ENCODE peak calls at places on chromosome 6, in seven cellular contexts. One of them, this sample, is unnamed.

GRCh38 chr6:130995783-130996447 is 67.1 kb downstream of the EPB41L2 start:
- DNase-seq in heart left ventricle: no peak
- DNase-seq in cardiac muscle cell: no peak
- DNase-seq in brain microvascular endothelial cell: no peak
- DNase-seq in astrocyte: no peak
- DNase-seq in ascending aorta: no peak
- DNase-seq in coronary artery: no peak
- DNase-seq in this sample: no peak

GRCh38 chr6:72421387-72421786 is 200.5 kb upstream of the KCNQ5 start:
- DNase-seq in brain microvascular endothelial cell: no peak
- DNase-seq in heart left ventricle: no peak
- DNase-seq in cardiac muscle cell: no peak
- DNase-seq in coronary artery: no peak
- DNase-seq in ascending aorta: no peak
- DNase-seq in astrocyte: no peak
- DNase-seq in this sample: no peak

GRCh38 chr6:47360388-47360787 is 50.7 kb upstream of the TNFRSF21 start:
- DNase-seq in astrocyte: no peak
- DNase-seq in coronary artery: no peak
- DNase-seq in heart left ventricle: no peak
- DNase-seq in cardiac muscle cell: no peak
- DNase-seq in ascending aorta: no peak
- DNase-seq in brain microvascular endothelial cell: no peak
- DNase-seq in this sample: no peak

GRCh38 chr6:144820270-144820669 is 535.1 kb downstream of the UTRN start:
- DNase-seq in ascending aorta: no peak
- DNase-seq in heart left ventricle: no peak
- DNase-seq in astrocyte: peak
- DNase-seq in coronary artery: no peak
- DNase-seq in brain microvascular endothelial cell: no peak
- DNase-seq in cardiac muscle cell: no peak
- DNase-seq in this sample: no peak

GRCh38 chr6:139091859-139092258 is 43.0 kb upstream of the HECA start:
- DNase-seq in cardiac muscle cell: no peak
- DNase-seq in coronary artery: no peak
- DNase-seq in heart left ventricle: no peak
- DNase-seq in ascending aorta: no peak
- DNase-seq in astrocyte: no peak
- DNase-seq in brain microvascular endothelial cell: no peak
- DNase-seq in this sample: no peak

GRCh38 chr6:137846772-137847313 is 20.2 kb upstream of the TNFAIP3 start:
- DNase-seq in astrocyte: no peak
- DNase-seq in ascending aorta: peak
- DNase-seq in coronary artery: no peak
- DNase-seq in brain microvascular endothelial cell: no peak
- DNase-seq in heart left ventricle: peak
- DNase-seq in cardiac muscle cell: no peak
- DNase-seq in this sample: no peak

GRCh38 chr6:131979515-131980337 is 28.6 kb upstream of the CCN2 start:
- DNase-seq in coronary artery: no peak
- DNase-seq in astrocyte: peak
- DNase-seq in cardiac muscle cell: no peak
- DNase-seq in heart left ventricle: no peak
- DNase-seq in brain microvascular endothelial cell: peak
- DNase-seq in ascending aorta: no peak
- DNase-seq in this sample: no peak

GRCh38 chr6:31419842-31420241 is 16.4 kb downstream of the MICA start:
- DNase-seq in heart left ventricle: no peak
- DNase-seq in astrocyte: no peak
- DNase-seq in cardiac muscle cell: no peak
- DNase-seq in brain microvascular endothelial cell: peak
- DNase-seq in coronary artery: no peak
- DNase-seq in ascending aorta: no peak
- DNase-seq in this sample: no peak

GRCh38 chr6:124670801-124671200 is 291.4 kb upstream of the RNF217 start:
- DNase-seq in heart left ventricle: no peak
- DNase-seq in brain microvascular endothelial cell: no peak
- DNase-seq in cardiac muscle cell: no peak
- DNase-seq in coronary artery: no peak
- DNase-seq in ascending aorta: no peak
- DNase-seq in astrocyte: no peak
- DNase-seq in this sample: no peak

GRCh38 chr6:25789475-25789874 is 34.9 kb downstream of the SLC17A4 start:
- DNase-seq in astrocyte: no peak
- DNase-seq in brain microvascular endothelial cell: no peak
- DNase-seq in ascending aorta: no peak
- DNase-seq in heart left ventricle: no peak
- DNase-seq in cardiac muscle cell: no peak
- DNase-seq in coronary artery: no peak
- DNase-seq in this sample: no peak

GRCh38 chr6:130923350-130923749 is 96.1 kb downstream of the SMLR1 start:
- DNase-seq in coronary artery: no peak
- DNase-seq in cardiac muscle cell: no peak
- DNase-seq in brain microvascular endothelial cell: no peak
- DNase-seq in ascending aorta: no peak
- DNase-seq in heart left ventricle: no peak
- DNase-seq in astrocyte: no peak
- DNase-seq in this sample: no peak

GRCh38 chr6:7535498-7535897 is 6.0 kb upstream of the DSP start:
- DNase-seq in cardiac muscle cell: no peak
- DNase-seq in coronary artery: no peak
- DNase-seq in ascending aorta: no peak
- DNase-seq in astrocyte: peak
- DNase-seq in heart left ventricle: no peak
- DNase-seq in brain microvascular endothelial cell: peak
- DNase-seq in this sample: no peak

GRCh38 chr6:28383235-28384142 is 16.1 kb downstream of the ZSCAN12 start:
- DNase-seq in ascending aorta: peak
- DNase-seq in heart left ventricle: peak
- DNase-seq in brain microvascular endothelial cell: peak
- DNase-seq in cardiac muscle cell: peak
- DNase-seq in coronary artery: peak
- DNase-seq in astrocyte: peak
- DNase-seq in this sample: peak

GRCh38 chr6:1770435-1770843 is 160.7 kb downstream of the FOXC1 start:
- DNase-seq in brain microvascular endothelial cell: peak
- DNase-seq in astrocyte: peak
- DNase-seq in coronary artery: no peak
- DNase-seq in cardiac muscle cell: no peak
- DNase-seq in ascending aorta: no peak
- DNase-seq in heart left ventricle: no peak
- DNase-seq in this sample: no peak

GRCh38 chr6:49733680-49734079 is 10.5 kb downstream of the CRISP3 start:
- DNase-seq in brain microvascular endothelial cell: no peak
- DNase-seq in coronary artery: no peak
- DNase-seq in ascending aorta: no peak
- DNase-seq in heart left ventricle: no peak
- DNase-seq in astrocyte: no peak
- DNase-seq in cardiac muscle cell: no peak
- DNase-seq in this sample: no peak

GRCh38 chr6:106145741-106146227 is 59.6 kb downstream of the PRDM1 start:
- DNase-seq in heart left ventricle: no peak
- DNase-seq in brain microvascular endothelial cell: peak
- DNase-seq in ascending aorta: no peak
- DNase-seq in cardiac muscle cell: no peak
- DNase-seq in coronary artery: no peak
- DNase-seq in astrocyte: peak
- DNase-seq in this sample: peak

GRCh38 chr6:39905640-39905975 is 28.7 kb downstream of the MOCS1 start:
- DNase-seq in astrocyte: no peak
- DNase-seq in brain microvascular endothelial cell: no peak
- DNase-seq in coronary artery: no peak
- DNase-seq in heart left ventricle: no peak
- DNase-seq in ascending aorta: no peak
- DNase-seq in cardiac muscle cell: no peak
- DNase-seq in this sample: no peak

GRCh38 chr6:42370323-42370985 is 81.3 kb downstream of the TRERF1 start:
- DNase-seq in cardiac muscle cell: no peak
- DNase-seq in brain microvascular endothelial cell: no peak
- DNase-seq in astrocyte: no peak
- DNase-seq in ascending aorta: no peak
- DNase-seq in heart left ventricle: no peak
- DNase-seq in coronary artery: no peak
- DNase-seq in this sample: no peak

GRCh38 chr6:127641905-127642304 is 64.9 kb downstream of the C6orf58 start:
- DNase-seq in heart left ventricle: no peak
- DNase-seq in cardiac muscle cell: peak
- DNase-seq in brain microvascular endothelial cell: peak
- DNase-seq in astrocyte: peak
- DNase-seq in ascending aorta: no peak
- DNase-seq in coronary artery: no peak
- DNase-seq in this sample: peak

GRCh38 chr6:10954590-10955010 is 67.7 kb downstream of the SYCP2L start:
- DNase-seq in brain microvascular endothelial cell: peak
- DNase-seq in heart left ventricle: peak
- DNase-seq in coronary artery: no peak
- DNase-seq in astrocyte: peak
- DNase-seq in ascending aorta: no peak
- DNase-seq in cardiac muscle cell: peak
- DNase-seq in this sample: peak

DNA sequence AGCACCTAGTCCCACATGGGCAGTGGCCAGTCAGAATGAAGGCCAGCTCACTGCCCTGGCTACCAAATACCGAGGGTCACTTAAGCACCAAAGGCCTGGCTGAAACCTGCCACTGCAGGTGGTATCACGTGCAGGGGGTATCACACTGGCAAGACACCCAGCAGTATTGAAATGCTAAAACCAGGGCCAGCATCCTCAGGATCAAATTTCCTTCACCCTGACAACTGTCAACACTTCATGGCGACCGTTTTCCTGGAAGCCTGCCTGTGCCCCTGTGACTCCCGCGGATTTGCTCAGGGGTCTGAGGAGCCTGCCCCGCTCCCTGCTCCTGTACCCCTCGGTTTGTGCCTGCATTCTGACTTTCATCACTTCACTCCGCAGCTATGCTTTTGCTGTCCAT is 151.1 kb downstream of the TTLL2 start:
- DNase-seq in heart left ventricle: no peak
- DNase-seq in coronary artery: no peak
- DNase-seq in astrocyte: no peak
- DNase-seq in brain microvascular endothelial cell: no peak
- DNase-seq in cardiac muscle cell: peak
- DNase-seq in ascending aorta: no peak
- DNase-seq in this sample: no peak
- H3K4me3 ChIP-seq in heart left ventricle: no peak
- H3K4me3 ChIP-seq in coronary artery: no peak
- H3K4me3 ChIP-seq in astrocyte: no peak
- H3K4me3 ChIP-seq in brain microvascular endothelial cell: no peak
- H3K4me3 ChIP-seq in cardiac muscle cell: no peak
- H3K4me3 ChIP-seq in ascending aorta: no peak
- H3K4me3 ChIP-seq in this sample: no peak

GRCh38 chr6:151661928-151662327 is 145.6 kb upstream of the ESR1 start:
- DNase-seq in ascending aorta: no peak
- DNase-seq in cardiac muscle cell: no peak
- DNase-seq in brain microvascular endothelial cell: no peak
- DNase-seq in heart left ventricle: no peak
- DNase-seq in coronary artery: no peak
- DNase-seq in astrocyte: no peak
- DNase-seq in this sample: peak
- TF ChIP-seq CTCF in ascending aorta: no peak
- TF ChIP-seq CTCF in cardiac muscle cell: peak
- TF ChIP-seq CTCF in brain microvascular endothelial cell: peak
- TF ChIP-seq CTCF in heart left ventricle: no peak
- TF ChIP-seq CTCF in coronary artery: no peak
- TF ChIP-seq CTCF in astrocyte: no peak
- TF ChIP-seq CTCF in this sample: peak

GRCh38 chr6:125789167-125789566 is 1.6 kb upstream of the NCOA7 start:
- DNase-seq in coronary artery: no peak
- DNase-seq in brain microvascular endothelial cell: no peak
- DNase-seq in astrocyte: no peak
- DNase-seq in heart left ventricle: no peak
- DNase-seq in cardiac muscle cell: no peak
- DNase-seq in ascending aorta: no peak
- DNase-seq in this sample: no peak
- H3K4me3 ChIP-seq in coronary artery: no peak
- H3K4me3 ChIP-seq in brain microvascular endothelial cell: no peak
- H3K4me3 ChIP-seq in astrocyte: no peak
- H3K4me3 ChIP-seq in heart left ventricle: no peak
- H3K4me3 ChIP-seq in cardiac muscle cell: no peak
- H3K4me3 ChIP-seq in ascending aorta: no peak
- H3K4me3 ChIP-seq in this sample: no peak

DNA sequence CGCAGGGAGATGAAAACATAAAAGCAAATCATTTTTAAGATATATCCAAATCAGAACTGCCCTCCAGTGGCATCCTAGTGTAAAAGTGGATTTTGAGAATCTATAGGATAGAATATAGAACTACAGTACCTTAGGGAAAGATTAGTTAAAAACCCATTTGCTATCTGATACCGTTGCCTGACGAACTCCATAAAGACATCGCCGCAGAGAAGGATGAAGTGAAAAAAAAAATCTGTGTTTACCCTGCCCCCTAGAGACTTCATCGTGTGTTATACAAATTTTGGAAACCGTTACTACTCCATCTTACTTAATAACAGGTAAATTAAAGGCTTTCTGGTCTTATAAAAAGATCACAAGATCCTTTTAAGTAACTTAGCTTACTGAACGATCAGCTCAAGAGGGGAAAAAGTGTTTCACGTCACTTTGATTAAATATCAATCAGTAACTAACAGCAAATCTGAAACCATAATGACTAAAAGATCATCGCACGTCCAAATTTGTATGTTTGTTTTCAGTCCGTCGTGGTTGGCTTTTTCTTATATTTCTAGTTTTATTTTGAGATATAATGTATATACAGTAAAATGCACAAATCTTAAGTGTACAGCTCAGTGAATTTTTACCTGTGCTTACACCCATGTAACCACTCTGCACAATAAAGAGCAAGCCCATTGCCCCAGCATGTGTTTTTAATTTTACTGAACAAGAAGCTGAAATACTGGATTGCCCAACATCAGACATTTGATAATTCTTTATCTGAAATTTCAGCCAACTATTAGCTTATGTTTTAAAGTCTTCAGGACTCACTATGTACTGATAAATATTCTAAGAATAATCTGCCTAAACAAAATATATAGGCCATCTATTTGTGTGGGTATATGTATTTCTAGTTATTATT is 879 bp upstream of the MCM3 start:
- DNase-seq in astrocyte: no peak
- DNase-seq in cardiac muscle cell: peak
- DNase-seq in heart left ventricle: no peak
- DNase-seq in brain microvascular endothelial cell: no peak
- DNase-seq in coronary artery: no peak
- DNase-seq in ascending aorta: no peak
- DNase-seq in this sample: no peak
- TF ChIP-seq CTCF in astrocyte: no peak
- TF ChIP-seq CTCF in cardiac muscle cell: peak
- TF ChIP-seq CTCF in heart left ventricle: no peak
- TF ChIP-seq CTCF in brain microvascular endothelial cell: peak
- TF ChIP-seq CTCF in coronary artery: no peak
- TF ChIP-seq CTCF in ascending aorta: no peak
- TF ChIP-seq CTCF in this sample: peak

GRCh38 chr6:76681781-76682180 is 609.3 kb upstream of the IMPG1 start:
- DNase-seq in brain microvascular endothelial cell: peak
- DNase-seq in cardiac muscle cell: no peak
- DNase-seq in astrocyte: no peak
- DNase-seq in heart left ventricle: no peak
- DNase-seq in coronary artery: no peak
- DNase-seq in ascending aorta: no peak
- DNase-seq in this sample: no peak
- H3K4me3 ChIP-seq in brain microvascular endothelial cell: no peak
- H3K4me3 ChIP-seq in cardiac muscle cell: no peak
- H3K4me3 ChIP-seq in astrocyte: no peak
- H3K4me3 ChIP-seq in heart left ventricle: no peak
- H3K4me3 ChIP-seq in coronary artery: no peak
- H3K4me3 ChIP-seq in ascending aorta: no peak
- H3K4me3 ChIP-seq in this sample: no peak

This sample was measured in BE2C.